ENCODE peak calls at places on chromosome 5, in four cellular contexts. One of them, this sample, is unnamed.

GRCh38 chr5:54234304-54234938 is 76.0 kb downstream of the ARL15 start:
- DNase-seq in CD4-positive, alpha-beta memory T cell: no peak
- DNase-seq in GM12878: no peak
- DNase-seq in testis: no peak
- DNase-seq in this sample: peak

GRCh38 chr5:19534751-19535150 is 453.2 kb downstream of the CDH18 start:
- DNase-seq in testis: no peak
- DNase-seq in CD4-positive, alpha-beta memory T cell: no peak
- DNase-seq in GM12878: no peak
- DNase-seq in this sample: no peak

GRCh38 chr5:179261301-179262125 is 83.7 kb downstream of the ADAMTS2 start:
- DNase-seq in CD4-positive, alpha-beta memory T cell: no peak
- DNase-seq in testis: peak
- DNase-seq in GM12878: no peak
- DNase-seq in this sample: peak

GRCh38 chr5:88769165-88769564 is 113.8 kb downstream of the MEF2C start:
- DNase-seq in CD4-positive, alpha-beta memory T cell: no peak
- DNase-seq in testis: no peak
- DNase-seq in GM12878: no peak
- DNase-seq in this sample: no peak

GRCh38 chr5:62922191-62922590 is 343.6 kb downstream of the LRRC70 start:
- DNase-seq in CD4-positive, alpha-beta memory T cell: no peak
- DNase-seq in GM12878: no peak
- DNase-seq in testis: no peak
- DNase-seq in this sample: no peak

GRCh38 chr5:141680751-141681201 is 1.3 kb downstream of the ARAP3 start:
- DNase-seq in testis: no peak
- DNase-seq in GM12878: no peak
- DNase-seq in CD4-positive, alpha-beta memory T cell: no peak
- DNase-seq in this sample: peak

GRCh38 chr5:151345808-151346478 is 1.4 kb downstream of the SLC36A2 start:
- DNase-seq in CD4-positive, alpha-beta memory T cell: no peak
- DNase-seq in GM12878: no peak
- DNase-seq in testis: no peak
- DNase-seq in this sample: no peak

GRCh38 chr5:143488372-143488771 is 84.9 kb upstream of the NR3C1 start:
- DNase-seq in CD4-positive, alpha-beta memory T cell: no peak
- DNase-seq in testis: no peak
- DNase-seq in GM12878: no peak
- DNase-seq in this sample: no peak

DNA sequence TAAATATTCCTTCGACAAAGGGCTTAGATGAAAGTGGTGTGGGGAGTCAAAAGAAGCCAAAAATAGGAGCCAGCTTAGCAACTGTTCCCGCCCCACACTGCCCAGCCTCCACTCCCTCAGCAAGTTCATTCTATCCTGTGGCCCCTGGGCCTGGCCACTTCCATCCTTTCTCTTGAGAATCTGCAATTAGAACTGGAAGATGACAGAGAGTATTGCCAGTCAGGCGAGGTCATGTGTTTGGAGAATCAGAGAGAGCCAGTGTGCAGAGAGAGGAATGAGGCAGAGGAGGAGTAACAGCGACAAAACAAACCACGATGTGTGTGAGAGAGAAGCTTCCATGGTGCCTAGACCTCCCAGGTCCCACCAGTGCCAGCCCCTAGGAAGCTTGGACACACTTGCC is 118.2 kb downstream of the ZNF608 start:
- DNase-seq in testis: no peak
- DNase-seq in GM12878: no peak
- DNase-seq in CD4-positive, alpha-beta memory T cell: no peak
- DNase-seq in this sample: no peak
- H3K4me3 ChIP-seq in testis: no peak
- H3K4me3 ChIP-seq in GM12878: no peak
- H3K4me3 ChIP-seq in CD4-positive, alpha-beta memory T cell: no peak
- H3K4me3 ChIP-seq in this sample: no peak

DNA sequence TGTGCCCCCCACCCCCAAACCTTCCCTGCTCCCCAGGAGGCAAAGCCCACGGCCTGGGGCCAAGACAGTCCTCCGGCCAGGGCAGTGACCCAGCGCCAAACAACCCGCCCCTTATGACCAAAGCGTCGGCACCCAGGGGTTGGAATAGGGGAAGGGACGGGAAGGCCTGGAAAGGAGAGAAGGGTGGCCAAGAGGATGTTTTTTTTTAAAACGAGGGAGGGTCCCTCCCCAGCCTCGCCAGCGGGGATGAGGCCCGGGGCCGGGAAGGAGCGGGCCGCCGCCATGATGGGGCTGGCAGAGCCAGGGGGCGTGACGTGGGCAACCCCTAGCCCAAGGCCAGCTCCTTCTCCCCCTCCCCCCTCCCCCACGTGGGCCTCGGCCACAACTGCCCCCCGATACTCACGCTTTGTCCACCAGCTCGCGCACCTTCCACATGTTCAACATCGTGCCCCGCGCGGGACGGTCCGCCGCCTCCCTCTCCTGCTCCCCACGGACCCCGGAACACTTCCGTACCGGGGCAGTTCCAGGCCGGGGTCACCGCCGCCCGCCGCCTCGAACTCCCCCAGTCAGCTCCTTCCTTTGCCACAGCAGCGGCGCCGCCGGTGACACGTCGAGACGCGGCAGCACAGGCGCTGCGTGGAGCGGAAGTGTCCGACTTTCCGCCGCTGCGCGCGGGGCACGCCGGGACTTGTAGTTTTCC is at the start of gene CLINT1:
- DNase-seq in testis: peak
- DNase-seq in GM12878: no peak
- DNase-seq in CD4-positive, alpha-beta memory T cell: peak
- DNase-seq in this sample: peak
- H3K4me3 ChIP-seq in testis: peak
- H3K4me3 ChIP-seq in GM12878: peak
- H3K4me3 ChIP-seq in CD4-positive, alpha-beta memory T cell: peak
- H3K4me3 ChIP-seq in this sample: peak

GRCh38 chr5:132748522-132749000 is 1.3 kb downstream of the CCNI2 start:
- DNase-seq in CD4-positive, alpha-beta memory T cell: no peak
- DNase-seq in testis: no peak
- DNase-seq in GM12878: no peak
- DNase-seq in this sample: peak

GRCh38 chr5:132749506-132749905 is 2.3 kb downstream of the CCNI2 start:
- DNase-seq in CD4-positive, alpha-beta memory T cell: no peak
- DNase-seq in testis: no peak
- DNase-seq in GM12878: no peak
- DNase-seq in this sample: no peak

GRCh38 chr5:132747064-132747692 is at the start of gene CCNI2:
- DNase-seq in CD4-positive, alpha-beta memory T cell: peak
- DNase-seq in testis: no peak
- DNase-seq in GM12878: no peak
- DNase-seq in this sample: peak

GRCh38 chr5:132746592-132747063 is 598 bp upstream of the CCNI2 start:
- DNase-seq in CD4-positive, alpha-beta memory T cell: peak
- DNase-seq in testis: peak
- DNase-seq in GM12878: no peak
- DNase-seq in this sample: no peak

GRCh38 chr5:132747693-132748440 is 641 bp downstream of the CCNI2 start:
- DNase-seq in CD4-positive, alpha-beta memory T cell: peak
- DNase-seq in testis: no peak
- DNase-seq in GM12878: no peak
- DNase-seq in this sample: peak
- H3K4me3 ChIP-seq in CD4-positive, alpha-beta memory T cell: no peak
- H3K4me3 ChIP-seq in testis: peak
- H3K4me3 ChIP-seq in GM12878: peak
- H3K4me3 ChIP-seq in this sample: peak

GRCh38 chr5:180844432-180844831 is 16.6 kb downstream of the ZFP62 start:
- DNase-seq in testis: no peak
- DNase-seq in CD4-positive, alpha-beta memory T cell: no peak
- DNase-seq in GM12878: no peak
- DNase-seq in this sample: no peak
- H3K4me3 ChIP-seq in testis: no peak
- H3K4me3 ChIP-seq in CD4-positive, alpha-beta memory T cell: no peak
- H3K4me3 ChIP-seq in GM12878: no peak
- H3K4me3 ChIP-seq in this sample: no peak

DNA sequence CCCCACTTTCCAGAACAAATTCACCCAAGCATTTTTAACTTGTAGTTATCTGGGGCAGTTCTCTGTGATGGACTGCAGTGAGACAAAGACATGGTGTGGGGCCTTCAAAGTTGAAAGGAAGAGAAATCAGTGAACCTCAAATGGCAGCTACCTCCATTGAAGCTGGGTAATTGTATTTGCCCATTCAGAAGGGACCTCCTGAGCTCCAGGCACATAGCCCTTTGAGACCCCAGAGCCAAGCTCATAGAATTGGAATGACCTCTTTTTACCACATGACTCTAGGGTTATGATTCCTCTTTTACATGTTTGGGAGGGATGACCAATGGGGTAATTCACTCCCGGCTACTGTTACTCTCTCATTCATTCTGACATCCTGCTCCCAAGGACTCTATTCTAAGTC is 368.4 kb upstream of the ITGA1 start:
- DNase-seq in CD4-positive, alpha-beta memory T cell: no peak
- DNase-seq in testis: no peak
- DNase-seq in GM12878: no peak
- DNase-seq in this sample: no peak
- H3K4me3 ChIP-seq in CD4-positive, alpha-beta memory T cell: no peak
- H3K4me3 ChIP-seq in testis: no peak
- H3K4me3 ChIP-seq in GM12878: no peak
- H3K4me3 ChIP-seq in this sample: no peak

This sample was measured in H7.